ENCODE peak calls at places on chromosomes 11 and 22, in six cellular contexts. One of them, this sample, is unnamed.

GRCh38 chr11:134531331-134532135 is 119.5 kb upstream of the B3GAT1 start:
- DNase-seq in neural progenitor cell: peak; percentile 18
- DNase-seq in colonic mucosa: peak; percentile 12
- DNase-seq in MM.1S: no peak
- DNase-seq in GM12878: no peak
- DNase-seq in cardiac muscle cell: peak; percentile 37
- DNase-seq in this sample: no peak

GRCh38 chr11:26283852-26284421 is 48.0 kb upstream of the ANO3 start:
- DNase-seq in MM.1S: no peak
- DNase-seq in neural progenitor cell: no peak
- DNase-seq in colonic mucosa: no peak
- DNase-seq in GM12878: no peak
- DNase-seq in cardiac muscle cell: peak; percentile 10
- DNase-seq in this sample: no peak

GRCh38 chr22:32331236-32331917 is 26.3 kb upstream of the RFPL3 start:
- DNase-seq in cardiac muscle cell: no peak
- DNase-seq in neural progenitor cell: no peak
- DNase-seq in colonic mucosa: no peak
- DNase-seq in MM.1S: no peak
- DNase-seq in GM12878: no peak
- DNase-seq in this sample: no peak

GRCh38 chr22:39496131-39496838 is 5.8 kb upstream of the MIEF1 start:
- DNase-seq in MM.1S: peak; percentile 63
- DNase-seq in cardiac muscle cell: peak; percentile 89
- DNase-seq in GM12878: no peak
- DNase-seq in colonic mucosa: peak; percentile 79
- DNase-seq in neural progenitor cell: peak; percentile 92
- DNase-seq in this sample: no peak

GRCh38 chr11:2207212-2207611 is 35.6 kb upstream of the TH start:
- DNase-seq in neural progenitor cell: no peak
- DNase-seq in MM.1S: no peak
- DNase-seq in GM12878: no peak
- DNase-seq in cardiac muscle cell: no peak
- DNase-seq in colonic mucosa: no peak
- DNase-seq in this sample: no peak

GRCh38 chr11:100632970-100633452 is 54.1 kb upstream of the ARHGAP42 start:
- DNase-seq in MM.1S: no peak
- DNase-seq in neural progenitor cell: no peak
- DNase-seq in GM12878: no peak
- DNase-seq in colonic mucosa: peak; percentile 47
- DNase-seq in cardiac muscle cell: peak; percentile 47
- DNase-seq in this sample: no peak

GRCh38 chr11:94705419-94705818 is 62.7 kb upstream of the AMOTL1 start:
- DNase-seq in GM12878: no peak
- DNase-seq in neural progenitor cell: no peak
- DNase-seq in cardiac muscle cell: no peak
- DNase-seq in MM.1S: no peak
- DNase-seq in colonic mucosa: no peak
- DNase-seq in this sample: no peak

GRCh38 chr22:35540600-35541253 is at the start of gene RASD2:
- DNase-seq in colonic mucosa: peak; percentile 25
- DNase-seq in MM.1S: peak; percentile 43
- DNase-seq in cardiac muscle cell: peak; percentile 51
- DNase-seq in GM12878: no peak
- DNase-seq in neural progenitor cell: peak; percentile 69
- DNase-seq in this sample: no peak

GRCh38 chr11:119319702-119320592 is 3.0 kb upstream of the MCAM start:
- DNase-seq in MM.1S: no peak
- DNase-seq in neural progenitor cell: peak; percentile 83
- DNase-seq in colonic mucosa: no peak
- DNase-seq in GM12878: no peak
- DNase-seq in cardiac muscle cell: no peak
- DNase-seq in this sample: no peak

GRCh38 chr11:95092549-95093324 is 3.1 kb downstream of the ENDOD1 start:
- DNase-seq in GM12878: no peak
- DNase-seq in MM.1S: peak; percentile 35
- DNase-seq in neural progenitor cell: peak; percentile 29
- DNase-seq in cardiac muscle cell: peak; percentile 25
- DNase-seq in colonic mucosa: peak; percentile 83
- DNase-seq in this sample: no peak

GRCh38 chr22:28105988-28106387 is 186.9 kb upstream of the PITPNB start:
- DNase-seq in neural progenitor cell: no peak
- DNase-seq in GM12878: no peak
- DNase-seq in MM.1S: no peak
- DNase-seq in colonic mucosa: no peak
- DNase-seq in cardiac muscle cell: no peak
- DNase-seq in this sample: no peak

GRCh38 chr11:115919341-115920086 is 415.3 kb upstream of the CADM1 start:
- DNase-seq in MM.1S: no peak
- DNase-seq in neural progenitor cell: no peak
- DNase-seq in GM12878: peak; percentile 91
- DNase-seq in colonic mucosa: no peak
- DNase-seq in cardiac muscle cell: no peak
- DNase-seq in this sample: peak; percentile 82

GRCh38 chr11:79259800-79260199 is 181.0 kb downstream of the TENM4 start:
- DNase-seq in neural progenitor cell: no peak
- DNase-seq in cardiac muscle cell: no peak
- DNase-seq in GM12878: no peak
- DNase-seq in MM.1S: no peak
- DNase-seq in colonic mucosa: no peak
- DNase-seq in this sample: no peak

GRCh38 chr11:61556621-61557020 is 24.3 kb downstream of the SYT7 start:
- DNase-seq in colonic mucosa: no peak
- DNase-seq in GM12878: no peak
- DNase-seq in MM.1S: no peak
- DNase-seq in neural progenitor cell: no peak
- DNase-seq in cardiac muscle cell: no peak
- DNase-seq in this sample: no peak

GRCh38 chr11:65435981-65436411 is 13.4 kb downstream of the NEAT1 start:
- DNase-seq in cardiac muscle cell: no peak
- DNase-seq in MM.1S: peak; percentile 20
- DNase-seq in colonic mucosa: peak; percentile 44
- DNase-seq in GM12878: no peak
- DNase-seq in neural progenitor cell: no peak
- DNase-seq in this sample: no peak

GRCh38 chr11:47035108-47035507 is 98.5 kb downstream of the CSTPP1 start:
- DNase-seq in GM12878: no peak
- DNase-seq in neural progenitor cell: no peak
- DNase-seq in cardiac muscle cell: no peak
- DNase-seq in colonic mucosa: no peak
- DNase-seq in MM.1S: no peak
- DNase-seq in this sample: no peak

GRCh38 chr11:67396258-67396581 is 4.4 kb downstream of the RAD9A start:
- DNase-seq in colonic mucosa: no peak
- DNase-seq in GM12878: no peak
- DNase-seq in MM.1S: no peak
- DNase-seq in cardiac muscle cell: no peak
- DNase-seq in neural progenitor cell: no peak
- DNase-seq in this sample: no peak

GRCh38 chr11:131897247-131897646 is 526.8 kb downstream of the NTM start:
- DNase-seq in colonic mucosa: no peak
- DNase-seq in MM.1S: no peak
- DNase-seq in GM12878: no peak
- DNase-seq in cardiac muscle cell: no peak
- DNase-seq in neural progenitor cell: no peak
- DNase-seq in this sample: no peak

GRCh38 chr11:59187587-59187986 is 15.7 kb downstream of the DTX4 start:
- DNase-seq in MM.1S: no peak
- DNase-seq in colonic mucosa: peak; percentile 69
- DNase-seq in GM12878: no peak
- DNase-seq in neural progenitor cell: no peak
- DNase-seq in cardiac muscle cell: no peak
- DNase-seq in this sample: no peak

GRCh38 chr11:17400048-17400775 is 11.8 kb upstream of the KCNJ11 start:
- DNase-seq in cardiac muscle cell: no peak
- DNase-seq in neural progenitor cell: no peak
- DNase-seq in colonic mucosa: no peak
- DNase-seq in GM12878: no peak
- DNase-seq in MM.1S: no peak
- DNase-seq in this sample: peak; percentile 47

GRCh38 chr11:70491696-70492472 is 93.6 kb downstream of the CTTN start:
- DNase-seq in colonic mucosa: no peak
- DNase-seq in GM12878: no peak
- DNase-seq in MM.1S: no peak
- DNase-seq in cardiac muscle cell: no peak
- DNase-seq in neural progenitor cell: no peak
- DNase-seq in this sample: no peak

GRCh38 chr11:120529214-120529613 is 17.7 kb downstream of the GRIK4 start:
- DNase-seq in neural progenitor cell: no peak
- DNase-seq in colonic mucosa: no peak
- DNase-seq in cardiac muscle cell: no peak
- DNase-seq in MM.1S: no peak
- DNase-seq in GM12878: no peak
- DNase-seq in this sample: no peak

GRCh38 chr11:3946445-3947017 is 91.1 kb downstream of the STIM1 start:
- DNase-seq in neural progenitor cell: no peak
- DNase-seq in MM.1S: no peak
- DNase-seq in cardiac muscle cell: peak; percentile 9
- DNase-seq in colonic mucosa: no peak
- DNase-seq in GM12878: no peak
- DNase-seq in this sample: no peak

GRCh38 chr11:65478411-65479183 is 20.2 kb upstream of the MALAT1 start:
- DNase-seq in MM.1S: no peak
- DNase-seq in colonic mucosa: peak; percentile 63
- DNase-seq in GM12878: no peak
- DNase-seq in cardiac muscle cell: no peak
- DNase-seq in neural progenitor cell: peak; percentile 34
- DNase-seq in this sample: no peak

GRCh38 chr22:31105282-31105929 is 2.0 kb downstream of the SELENOM start:
- DNase-seq in MM.1S: no peak
- DNase-seq in neural progenitor cell: no peak
- DNase-seq in GM12878: no peak
- DNase-seq in colonic mucosa: no peak
- DNase-seq in cardiac muscle cell: no peak
- DNase-seq in this sample: no peak

GRCh38 chr22:47018010-47018910 is 255.8 kb downstream of the TBC1D22A start:
- DNase-seq in colonic mucosa: no peak
- DNase-seq in MM.1S: no peak
- DNase-seq in cardiac muscle cell: no peak
- DNase-seq in GM12878: no peak
- DNase-seq in neural progenitor cell: no peak
- DNase-seq in this sample: no peak

GRCh38 chr22:47015589-47016178 is 253.2 kb downstream of the TBC1D22A start:
- DNase-seq in neural progenitor cell: no peak
- DNase-seq in MM.1S: no peak
- DNase-seq in cardiac muscle cell: no peak
- DNase-seq in GM12878: no peak
- DNase-seq in colonic mucosa: no peak
- DNase-seq in this sample: no peak

GRCh38 chr22:47019012-47019790 is 256.8 kb downstream of the TBC1D22A start:
- DNase-seq in colonic mucosa: no peak
- DNase-seq in neural progenitor cell: no peak
- DNase-seq in MM.1S: no peak
- DNase-seq in cardiac muscle cell: no peak
- DNase-seq in GM12878: no peak
- DNase-seq in this sample: no peak

GRCh38 chr22:47016636-47017035 is 254.2 kb downstream of the TBC1D22A start:
- DNase-seq in neural progenitor cell: no peak
- DNase-seq in colonic mucosa: no peak
- DNase-seq in MM.1S: no peak
- DNase-seq in GM12878: no peak
- DNase-seq in cardiac muscle cell: no peak
- DNase-seq in this sample: no peak

GRCh38 chr22:47017245-47017644 is 254.8 kb downstream of the TBC1D22A start:
- DNase-seq in cardiac muscle cell: no peak
- DNase-seq in colonic mucosa: no peak
- DNase-seq in GM12878: no peak
- DNase-seq in neural progenitor cell: no peak
- DNase-seq in MM.1S: no peak
- DNase-seq in this sample: no peak
- H3K4me3 ChIP-seq in cardiac muscle cell: no peak overlapping the region
- H3K4me3 ChIP-seq in colonic mucosa: no peak overlapping the region
- H3K4me3 ChIP-seq in GM12878: no peak overlapping the region
- H3K4me3 ChIP-seq in neural progenitor cell: no peak overlapping the region
- H3K4me3 ChIP-seq in MM.1S: no peak overlapping the region
- H3K4me3 ChIP-seq in this sample: no peak overlapping the region

GRCh38 chr11:21142007-21142406 is 472.6 kb downstream of the NELL1 start:
- DNase-seq in neural progenitor cell: peak; percentile 46
- DNase-seq in cardiac muscle cell: peak; percentile 47
- DNase-seq in MM.1S: peak; percentile 45
- DNase-seq in GM12878: no peak
- DNase-seq in colonic mucosa: no peak
- DNase-seq in this sample: no peak
- TF ChIP-seq CTCF in neural progenitor cell: peak; percentile 58
- TF ChIP-seq CTCF in cardiac muscle cell: no peak
- TF ChIP-seq CTCF in MM.1S: peak; percentile 40
- TF ChIP-seq CTCF in GM12878: no peak
- TF ChIP-seq CTCF in colonic mucosa: no peak
- TF ChIP-seq CTCF in this sample: peak; percentile 29

DNA sequence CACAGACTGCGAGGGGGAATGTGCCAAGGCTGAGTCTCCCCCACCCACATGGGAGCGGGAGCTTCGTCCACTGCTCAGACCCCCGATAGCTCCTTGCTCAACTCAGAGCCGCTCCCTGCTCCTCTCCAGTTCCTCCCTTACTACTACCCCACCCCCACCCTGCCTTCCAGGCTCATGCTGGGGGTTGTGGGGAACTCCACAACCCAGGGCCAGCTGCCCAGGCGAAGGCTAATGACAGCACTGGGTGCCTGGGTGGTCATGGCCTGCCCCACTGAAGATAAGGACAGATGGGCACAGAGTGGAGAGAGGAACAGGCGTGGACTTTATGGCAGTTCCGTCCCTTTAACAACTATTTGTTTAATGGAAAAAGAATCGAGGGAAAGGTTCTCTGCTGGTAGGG is 73.7 kb downstream of the PDE2A start:
- DNase-seq in MM.1S: no peak
- DNase-seq in colonic mucosa: no peak
- DNase-seq in neural progenitor cell: no peak
- DNase-seq in cardiac muscle cell: no peak
- DNase-seq in GM12878: no peak
- DNase-seq in this sample: no peak
- H3K27me3 ChIP-seq in MM.1S: peaks cover 55% of the 10 kb centered on the region
- H3K27me3 ChIP-seq in colonic mucosa: no peaks in the 10 kb centered on the region
- H3K27me3 ChIP-seq in neural progenitor cell: peaks cover 34% of the 10 kb centered on the region
- H3K27me3 ChIP-seq in cardiac muscle cell: no peaks in the 10 kb centered on the region
- H3K27me3 ChIP-seq in GM12878: no peaks in the 10 kb centered on the region
- H3K27me3 ChIP-seq in this sample: no peaks in the 10 kb centered on the region

GRCh38 chr22:23775779-23776375 is 3.2 kb downstream of the MMP11 start:
- DNase-seq in cardiac muscle cell: no peak
- DNase-seq in MM.1S: no peak
- DNase-seq in neural progenitor cell: no peak
- DNase-seq in colonic mucosa: no peak
- DNase-seq in GM12878: no peak
- DNase-seq in this sample: no peak

GRCh38 chr22:23774114-23774921 is 1.7 kb downstream of the MMP11 start:
- DNase-seq in MM.1S: no peak
- DNase-seq in neural progenitor cell: no peak
- DNase-seq in GM12878: no peak
- DNase-seq in colonic mucosa: no peak
- DNase-seq in cardiac muscle cell: no peak
- DNase-seq in this sample: no peak

GRCh38 chr22:23774922-23775436 is 2.3 kb downstream of the MMP11 start:
- DNase-seq in cardiac muscle cell: no peak
- DNase-seq in colonic mucosa: no peak
- DNase-seq in MM.1S: no peak
- DNase-seq in neural progenitor cell: peak; percentile 60
- DNase-seq in GM12878: no peak
- DNase-seq in this sample: no peak

GRCh38 chr22:23772315-23773246 is at the start of gene MMP11:
- DNase-seq in neural progenitor cell: peak; percentile 88
- DNase-seq in colonic mucosa: peak; percentile 81
- DNase-seq in MM.1S: peak; percentile 60
- DNase-seq in cardiac muscle cell: peak; percentile 71
- DNase-seq in GM12878: no peak
- DNase-seq in this sample: peak; percentile 54

GRCh38 chr22:23773247-23774113 is 831 bp downstream of the MMP11 start:
- DNase-seq in cardiac muscle cell: no peak
- DNase-seq in colonic mucosa: no peak
- DNase-seq in GM12878: no peak
- DNase-seq in neural progenitor cell: no peak
- DNase-seq in MM.1S: no peak
- DNase-seq in this sample: no peak
- H3K4me3 ChIP-seq in cardiac muscle cell: peak overlapping the region; percentile 42
- H3K4me3 ChIP-seq in colonic mucosa: peak overlapping the region; percentile 41
- H3K4me3 ChIP-seq in GM12878: no peak overlapping the region
- H3K4me3 ChIP-seq in neural progenitor cell: peak overlapping the region; percentile 69
- H3K4me3 ChIP-seq in MM.1S: peak overlapping the region; percentile 55
- H3K4me3 ChIP-seq in this sample: peak overlapping the region; percentile 18